ENCODE peak calls at places on chromosomes 1 and 21, in eight cellular contexts. O, R, Z, W, D, I, F and T are unnamed samples.

GRCh38 chr1:218479436-218480115 is 134.4 kb downstream of the TGFB2 start:
- DNase-seq in Z (no peak), W (no peak), O (no peak), D (peak; percentile 54), I (no peak), F (no peak), R (no peak), T (no peak)

GRCh38 chr1:172745014-172745413 is 86.1 kb downstream of the FASLG start:
- DNase-seq in I (no peak), D (peak; percentile 99), W (peak; percentile 96), Z (peak; percentile 67), R (peak; percentile 41), F (peak; percentile 27), O (no peak), T (peak; percentile 44)

GRCh38 chr21:46080171-46081021 is 17.5 kb upstream of the COL6A2 start:
- DNase-seq in D (no peak), F (no peak), I (peak; percentile 38), Z (no peak), W (no peak), R (no peak), O (no peak), T (no peak)

GRCh38 chr21:42518216-42518615 is 4.6 kb downstream of the SLC37A1 start:
- DNase-seq in Z (no peak), I (no peak), W (peak; percentile 37), O (no peak), R (no peak), F (no peak), D (peak; percentile 92), T (no peak)

GRCh38 chr1:63739452-63739851 is 34.4 kb upstream of the ROR1 start:
- DNase-seq in F (no peak), I (no peak), W (no peak), R (no peak), O (no peak), D (no peak), Z (no peak), T (no peak)

GRCh38 chr21:45594721-45595489 is 48.6 kb upstream of the PCBP3 start:
- DNase-seq in D (no peak), R (no peak), O (no peak), F (no peak), Z (no peak), W (no peak), I (no peak), T (no peak)

GRCh38 chr1:148160048-148160395 is 7.9 kb upstream of the NBPF11 start:
- DNase-seq in I (no peak), F (no peak), O (no peak), D (no peak), Z (no peak), W (no peak), R (no peak), T (no peak)

GRCh38 chr1:94335950-94336349 is 82.2 kb upstream of the ABCD3 start:
- DNase-seq in O (no peak), F (peak; percentile 6), I (peak; percentile 60), Z (peak; percentile 90), W (peak; percentile 96), R (peak; percentile 70), D (peak; percentile 97), T (no peak)

GRCh38 chr1:203268901-203269653 is 36.2 kb upstream of the BTG2 start:
- DNase-seq in O (no peak), F (peak; percentile 47), D (peak; percentile 86), I (peak; percentile 17), R (peak; percentile 83), W (peak; percentile 78), Z (peak; percentile 87), T (peak; percentile 82)

GRCh38 chr1:100034465-100034864 is 64.7 kb downstream of the SLC35A3 start:
- DNase-seq in D (peak; percentile 43), Z (peak; percentile 46), O (no peak), F (no peak), W (peak; percentile 57), R (no peak), I (no peak), T (peak; percentile 22)

GRCh38 chr1:101311146-101311892 is 74.5 kb downstream of the S1PR1 start:
- DNase-seq in D (no peak), Z (no peak), O (no peak), F (no peak), I (no peak), R (no peak), W (no peak), T (no peak)

GRCh38 chr1:24621121-24621520 is 22.0 kb upstream of the SRRM1 start:
- DNase-seq in I (no peak), D (no peak), F (no peak), R (no peak), W (no peak), O (no peak), Z (no peak), T (no peak)

GRCh38 chr1:31628931-31629582 is 11.6 kb downstream of the HCRTR1 start:
- DNase-seq in O (no peak), I (no peak), F (no peak), W (no peak), Z (no peak), R (no peak), D (no peak), T (no peak)

GRCh38 chr1:34361781-34362357 is 185.2 kb downstream of the C1orf94 start:
- DNase-seq in W (no peak), I (no peak), Z (no peak), R (no peak), D (no peak), F (no peak), O (no peak), T (no peak)

GRCh38 chr21:32173106-32173755 is 105.6 kb downstream of the MIS18A start:
- DNase-seq in D (no peak), F (no peak), R (no peak), Z (no peak), W (no peak), I (no peak), O (no peak), T (no peak)

DNA sequence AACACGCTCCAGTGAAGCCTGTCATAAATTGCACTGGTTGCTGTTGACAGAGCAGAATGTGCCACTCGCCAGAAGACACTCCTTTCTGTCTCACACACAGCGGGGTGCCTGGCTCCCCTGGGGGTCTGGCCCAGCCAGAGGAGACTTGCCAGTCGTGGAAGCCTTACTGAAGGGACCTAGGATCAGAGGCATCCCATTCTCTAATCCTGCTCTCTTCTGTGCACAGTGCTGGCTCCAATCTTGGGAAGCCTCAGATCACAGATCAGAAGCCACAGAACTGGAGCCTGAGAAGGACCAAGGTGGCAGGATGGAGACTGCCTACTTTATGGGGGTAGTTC is 1.4 kb downstream of the SLC9A1 start:
- DNase-seq in F (no peak), Z (no peak), D (no peak), R (no peak), O (no peak), W (peak; percentile 15), I (no peak), T (no peak)
- H3K4me1 ChIP-seq in F (peaks cover 57% of the 10 kb centered on the region), Z (peaks cover 21% of the 10 kb centered on the region), D (peaks cover 43% of the 10 kb centered on the region), R (peaks cover 25% of the 10 kb centered on the region), O (peaks cover 65% of the 10 kb centered on the region), W (peaks cover 9% of the 10 kb centered on the region), I (peaks cover 16% of the 10 kb centered on the region), T (peaks cover 29% of the 10 kb centered on the region)

DNA sequence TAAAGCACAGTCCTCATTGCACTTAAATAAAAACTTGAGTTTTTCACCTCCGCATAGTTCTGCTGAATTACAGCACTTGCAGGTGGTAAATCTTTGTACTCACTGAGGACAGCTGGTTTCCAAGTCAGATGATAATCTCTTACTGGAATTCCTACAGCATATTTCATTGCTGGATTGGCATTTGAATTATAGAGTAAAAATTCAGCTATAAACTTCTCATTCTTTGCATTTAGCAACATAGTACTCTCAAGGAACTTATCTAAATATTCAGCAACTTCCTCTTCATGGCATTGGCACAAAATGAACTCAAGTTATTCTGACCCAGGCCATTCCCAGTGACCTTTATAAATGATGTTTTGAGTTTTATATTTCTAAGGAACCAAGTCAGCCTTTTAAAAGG is 23.4 kb downstream of the GORAB start:
- DNase-seq in D (no peak), Z (no peak), F (no peak), W (no peak), I (no peak), O (no peak), R (no peak), T (no peak)
- H3K4me1 ChIP-seq in D (no peaks in the 10 kb centered on the region), Z (no peaks in the 10 kb centered on the region), F (no peaks in the 10 kb centered on the region), W (peaks cover 2% of the 10 kb centered on the region), I (no peaks in the 10 kb centered on the region), O (no peaks in the 10 kb centered on the region), R (no peaks in the 10 kb centered on the region), T (no peaks in the 10 kb centered on the region)

GRCh38 chr1:26317612-26318337 is at the start of gene CD52:
- DNase-seq in D (no peak), W (no peak), R (no peak), Z (peak; percentile 63), F (peak; percentile 78), I (no peak), O (no peak), T (peak; percentile 86)

GRCh38 chr1:26320896-26321295 is 3.1 kb downstream of the CD52 start:
- DNase-seq in Z (no peak), O (no peak), I (no peak), F (no peak), R (no peak), W (no peak), D (no peak), T (peak; percentile 33)

GRCh38 chr1:26318338-26319064 is 743 bp downstream of the CD52 start:
- DNase-seq in F (peak; percentile 30), I (no peak), D (no peak), W (no peak), O (no peak), R (no peak), Z (no peak), T (no peak)

GRCh38 chr1:26317143-26317542 is 615 bp upstream of the CD52 start:
- DNase-seq in D (no peak), F (no peak), W (no peak), Z (no peak), R (no peak), O (no peak), I (no peak), T (no peak)

DNA sequence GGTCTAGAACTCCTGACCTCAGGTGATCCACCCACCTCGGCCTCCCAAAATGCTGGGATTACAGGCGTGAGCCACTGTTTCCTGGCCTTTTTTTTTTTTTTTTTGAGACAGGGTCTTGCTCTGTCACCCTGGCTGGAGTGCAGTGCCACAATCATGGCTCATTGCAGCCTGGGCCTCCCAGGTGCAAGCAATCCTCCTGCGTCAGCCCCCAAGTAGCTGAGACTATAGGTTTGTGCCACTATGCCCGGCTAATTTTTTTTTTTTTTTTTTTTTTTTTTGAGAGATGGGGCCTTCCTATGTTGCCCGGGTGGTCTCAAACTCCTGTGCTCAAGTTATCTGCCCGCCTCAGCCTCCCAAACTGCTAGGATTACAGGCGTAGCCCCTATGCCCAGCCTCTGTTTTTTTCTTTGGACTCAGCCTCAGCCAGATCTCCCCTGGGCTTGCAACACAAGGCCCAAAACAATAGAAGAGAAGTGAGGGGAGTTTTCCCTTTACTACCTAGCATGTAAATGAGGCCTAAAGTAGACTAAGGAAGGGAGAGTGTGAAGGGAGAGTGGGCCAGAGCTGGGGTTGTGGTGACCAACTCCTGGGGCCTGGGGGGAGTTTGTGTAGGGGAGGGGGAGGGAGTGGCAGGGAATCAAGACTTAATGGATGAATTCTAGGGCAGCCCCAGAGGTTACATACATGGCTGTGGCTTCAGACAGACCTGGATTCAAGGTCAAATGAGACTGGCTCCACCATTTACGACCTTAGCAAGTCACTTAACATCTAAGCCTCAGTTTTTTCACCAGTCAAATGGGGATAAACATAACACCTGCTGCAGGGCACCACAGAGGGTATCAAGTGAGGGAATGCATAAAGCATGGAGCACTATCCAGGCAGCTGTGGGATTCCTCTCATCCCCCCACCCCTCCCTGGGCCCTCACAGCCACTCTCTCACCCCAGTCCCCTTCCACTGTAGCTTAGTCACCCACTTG is 1.6 kb upstream of the CD52 start:
- DNase-seq in O (no peak), R (no peak), Z (no peak), D (no peak), W (no peak), F (no peak), I (no peak), T (no peak)
- H3K4me1 ChIP-seq in O (no peaks in the 10 kb centered on the region), R (peaks cover 9% of the 10 kb centered on the region), Z (peaks cover 15% of the 10 kb centered on the region), D (no peaks in the 10 kb centered on the region), W (peaks cover 3% of the 10 kb centered on the region), F (peaks cover 51% of the 10 kb centered on the region), I (no peaks in the 10 kb centered on the region), T (peaks cover 50% of the 10 kb centered on the region)

GRCh38 chr1:9374748-9375345 is 82.2 kb downstream of the SPSB1 start:
- DNase-seq in D (no peak), Z (peak; percentile 26), F (no peak), I (no peak), R (no peak), O (no peak), W (no peak), T (no peak)
- H3K4me1 ChIP-seq in D (no peaks in the 10 kb centered on the region), Z (peaks cover 12% of the 10 kb centered on the region), F (no peaks in the 10 kb centered on the region), I (peaks cover 53% of the 10 kb centered on the region), R (peaks cover 13% of the 10 kb centered on the region), O (peaks cover 92% of the 10 kb centered on the region), W (peaks cover 10% of the 10 kb centered on the region), T (no peaks in the 10 kb centered on the region)